ENCODE peak calls at places on chromosomes 2 and 18, in ten cellular contexts. One of them, this sample, is unnamed.

GRCh38 chr18:46402396-46402795 is 254.6 kb downstream of the LOXHD1 start:
- DNase-seq in fibroblast of pulmonary artery: no peak
- DNase-seq in heart left ventricle: no peak
- DNase-seq in psoas muscle: no peak
- DNase-seq in endodermal cell: no peak
- DNase-seq in AG04450: no peak
- DNase-seq in upper lobe of right lung: no peak
- DNase-seq in uterus: no peak
- DNase-seq in cardiac fibroblast: no peak
- DNase-seq in OCI-LY7: no peak
- DNase-seq in this sample: no peak

GRCh38 chr2:39546937-39547336 is 109.9 kb upstream of the MAP4K3 start:
- DNase-seq in fibroblast of pulmonary artery: no peak
- DNase-seq in heart left ventricle: no peak
- DNase-seq in psoas muscle: no peak
- DNase-seq in endodermal cell: no peak
- DNase-seq in cardiac fibroblast: peak
- DNase-seq in upper lobe of right lung: no peak
- DNase-seq in uterus: no peak
- DNase-seq in OCI-LY7: no peak
- DNase-seq in AG04450: no peak
- DNase-seq in this sample: no peak

GRCh38 chr2:10572693-10573092 is 117.1 kb downstream of the NOL10 start:
- DNase-seq in heart left ventricle: no peak
- DNase-seq in AG04450: no peak
- DNase-seq in uterus: no peak
- DNase-seq in upper lobe of right lung: no peak
- DNase-seq in psoas muscle: no peak
- DNase-seq in fibroblast of pulmonary artery: no peak
- DNase-seq in endodermal cell: no peak
- DNase-seq in cardiac fibroblast: no peak
- DNase-seq in OCI-LY7: no peak
- DNase-seq in this sample: no peak

GRCh38 chr2:74764429-74765272 is 69.3 kb upstream of the HK2 start:
- DNase-seq in OCI-LY7: no peak
- DNase-seq in endodermal cell: no peak
- DNase-seq in fibroblast of pulmonary artery: peak
- DNase-seq in psoas muscle: no peak
- DNase-seq in heart left ventricle: no peak
- DNase-seq in uterus: no peak
- DNase-seq in AG04450: no peak
- DNase-seq in cardiac fibroblast: peak
- DNase-seq in upper lobe of right lung: no peak
- DNase-seq in this sample: no peak

GRCh38 chr2:122251153-122251552 is 495.7 kb downstream of the TSN start:
- DNase-seq in OCI-LY7: no peak
- DNase-seq in psoas muscle: no peak
- DNase-seq in fibroblast of pulmonary artery: no peak
- DNase-seq in heart left ventricle: no peak
- DNase-seq in AG04450: no peak
- DNase-seq in cardiac fibroblast: peak
- DNase-seq in uterus: no peak
- DNase-seq in upper lobe of right lung: no peak
- DNase-seq in endodermal cell: no peak
- DNase-seq in this sample: no peak

GRCh38 chr18:8479826-8480225 is 129.4 kb upstream of the RAB12 start:
- DNase-seq in endodermal cell: no peak
- DNase-seq in fibroblast of pulmonary artery: no peak
- DNase-seq in cardiac fibroblast: no peak
- DNase-seq in OCI-LY7: no peak
- DNase-seq in AG04450: no peak
- DNase-seq in psoas muscle: no peak
- DNase-seq in uterus: no peak
- DNase-seq in heart left ventricle: no peak
- DNase-seq in upper lobe of right lung: no peak
- DNase-seq in this sample: no peak

GRCh38 chr2:168403736-168404135 is 52.3 kb upstream of the CERS6 start:
- DNase-seq in fibroblast of pulmonary artery: no peak
- DNase-seq in cardiac fibroblast: no peak
- DNase-seq in upper lobe of right lung: no peak
- DNase-seq in psoas muscle: no peak
- DNase-seq in uterus: no peak
- DNase-seq in OCI-LY7: no peak
- DNase-seq in endodermal cell: no peak
- DNase-seq in heart left ventricle: no peak
- DNase-seq in AG04450: no peak
- DNase-seq in this sample: no peak

GRCh38 chr2:66432801-66433694 is 1.9 kb upstream of the MEIS1 start:
- DNase-seq in endodermal cell: peak
- DNase-seq in cardiac fibroblast: peak
- DNase-seq in fibroblast of pulmonary artery: peak
- DNase-seq in uterus: peak
- DNase-seq in psoas muscle: peak
- DNase-seq in AG04450: peak
- DNase-seq in OCI-LY7: no peak
- DNase-seq in upper lobe of right lung: peak
- DNase-seq in heart left ventricle: peak
- DNase-seq in this sample: peak

GRCh38 chr2:39313575-39313974 is 69.8 kb upstream of the CDKL4 start:
- DNase-seq in cardiac fibroblast: peak
- DNase-seq in uterus: no peak
- DNase-seq in psoas muscle: no peak
- DNase-seq in OCI-LY7: no peak
- DNase-seq in upper lobe of right lung: no peak
- DNase-seq in AG04450: peak
- DNase-seq in heart left ventricle: no peak
- DNase-seq in fibroblast of pulmonary artery: no peak
- DNase-seq in endodermal cell: no peak
- DNase-seq in this sample: peak

GRCh38 chr2:45688479-45689298 is 37.2 kb downstream of the PRKCE start:
- DNase-seq in uterus: no peak
- DNase-seq in psoas muscle: no peak
- DNase-seq in cardiac fibroblast: no peak
- DNase-seq in endodermal cell: no peak
- DNase-seq in upper lobe of right lung: no peak
- DNase-seq in fibroblast of pulmonary artery: no peak
- DNase-seq in AG04450: no peak
- DNase-seq in heart left ventricle: no peak
- DNase-seq in OCI-LY7: no peak
- DNase-seq in this sample: no peak

DNA sequence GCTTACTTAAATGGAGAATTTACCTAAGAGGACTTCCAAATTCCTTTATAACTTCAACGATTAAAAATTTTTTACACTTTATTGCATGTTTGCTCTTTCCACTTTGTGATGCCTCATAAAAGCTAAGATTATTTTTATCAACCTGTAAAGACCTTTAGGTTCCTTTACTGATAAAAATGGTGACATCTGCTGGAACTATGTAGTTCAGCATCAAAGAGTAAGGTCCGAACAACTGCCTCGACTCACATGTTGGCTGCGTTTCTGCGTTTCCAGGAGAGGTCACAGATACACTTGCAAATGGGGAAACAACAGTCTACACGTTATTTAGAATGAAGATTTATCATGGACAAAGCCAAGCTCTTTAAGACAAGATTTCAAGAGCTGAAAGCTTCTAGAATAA is 18.8 kb upstream of the TMX3 start:
- DNase-seq in fibroblast of pulmonary artery: no peak
- DNase-seq in psoas muscle: no peak
- DNase-seq in cardiac fibroblast: peak
- DNase-seq in AG04450: no peak
- DNase-seq in upper lobe of right lung: no peak
- DNase-seq in endodermal cell: no peak
- DNase-seq in heart left ventricle: no peak
- DNase-seq in OCI-LY7: no peak
- DNase-seq in uterus: no peak
- DNase-seq in this sample: no peak
- TF ChIP-seq CTCF in fibroblast of pulmonary artery: no peak
- TF ChIP-seq CTCF in psoas muscle: no peak
- TF ChIP-seq CTCF in cardiac fibroblast: no peak
- TF ChIP-seq CTCF in AG04450: no peak
- TF ChIP-seq CTCF in upper lobe of right lung: no peak
- TF ChIP-seq CTCF in endodermal cell: peak
- TF ChIP-seq CTCF in heart left ventricle: no peak
- TF ChIP-seq CTCF in OCI-LY7: peak
- TF ChIP-seq CTCF in uterus: no peak
- TF ChIP-seq CTCF in this sample: no peak

GRCh38 chr2:221555511-221555845 is 16.6 kb downstream of the EPHA4 start:
- DNase-seq in endodermal cell: no peak
- DNase-seq in heart left ventricle: no peak
- DNase-seq in fibroblast of pulmonary artery: no peak
- DNase-seq in OCI-LY7: no peak
- DNase-seq in upper lobe of right lung: no peak
- DNase-seq in uterus: no peak
- DNase-seq in psoas muscle: no peak
- DNase-seq in cardiac fibroblast: no peak
- DNase-seq in AG04450: no peak
- DNase-seq in this sample: no peak

GRCh38 chr2:221554769-221555510 is 17.2 kb downstream of the EPHA4 start:
- DNase-seq in OCI-LY7: peak
- DNase-seq in fibroblast of pulmonary artery: peak
- DNase-seq in upper lobe of right lung: no peak
- DNase-seq in cardiac fibroblast: no peak
- DNase-seq in heart left ventricle: no peak
- DNase-seq in endodermal cell: peak
- DNase-seq in uterus: no peak
- DNase-seq in psoas muscle: no peak
- DNase-seq in AG04450: no peak
- DNase-seq in this sample: no peak

GRCh38 chr2:221562226-221562625 is 9.9 kb downstream of the EPHA4 start:
- DNase-seq in cardiac fibroblast: no peak
- DNase-seq in uterus: no peak
- DNase-seq in upper lobe of right lung: no peak
- DNase-seq in OCI-LY7: no peak
- DNase-seq in psoas muscle: no peak
- DNase-seq in endodermal cell: no peak
- DNase-seq in heart left ventricle: no peak
- DNase-seq in fibroblast of pulmonary artery: no peak
- DNase-seq in AG04450: no peak
- DNase-seq in this sample: peak

GRCh38 chr2:221561770-221562169 is 10.3 kb downstream of the EPHA4 start:
- DNase-seq in cardiac fibroblast: no peak
- DNase-seq in fibroblast of pulmonary artery: no peak
- DNase-seq in endodermal cell: no peak
- DNase-seq in AG04450: no peak
- DNase-seq in upper lobe of right lung: no peak
- DNase-seq in heart left ventricle: no peak
- DNase-seq in psoas muscle: no peak
- DNase-seq in uterus: no peak
- DNase-seq in OCI-LY7: no peak
- DNase-seq in this sample: no peak

DNA sequence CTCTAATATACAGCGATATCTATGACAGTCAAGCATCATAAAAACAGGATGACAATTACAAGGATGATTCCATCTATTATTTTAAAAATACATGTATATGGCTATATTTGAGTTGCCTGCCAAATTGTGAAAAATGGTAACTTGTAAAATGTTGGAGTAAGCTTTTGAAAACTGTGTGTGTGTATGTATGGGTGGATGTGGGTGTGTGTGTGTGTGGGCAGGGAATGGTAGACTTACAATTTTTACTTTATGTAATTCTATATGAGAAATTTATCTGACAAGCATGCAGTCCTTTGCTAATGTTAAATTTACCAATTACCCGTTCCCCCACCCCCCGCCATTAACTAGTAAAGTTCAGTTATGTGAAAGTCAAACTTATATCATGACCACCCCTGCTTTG is 14.0 kb downstream of the EPHA4 start:
- DNase-seq in cardiac fibroblast: no peak
- DNase-seq in endodermal cell: no peak
- DNase-seq in AG04450: no peak
- DNase-seq in OCI-LY7: no peak
- DNase-seq in uterus: no peak
- DNase-seq in heart left ventricle: no peak
- DNase-seq in upper lobe of right lung: no peak
- DNase-seq in psoas muscle: no peak
- DNase-seq in fibroblast of pulmonary artery: no peak
- DNase-seq in this sample: no peak
- H3K4me3 ChIP-seq in cardiac fibroblast: no peak
- H3K4me3 ChIP-seq in endodermal cell: no peak
- H3K4me3 ChIP-seq in AG04450: no peak
- H3K4me3 ChIP-seq in OCI-LY7: no peak
- H3K4me3 ChIP-seq in uterus: no peak
- H3K4me3 ChIP-seq in heart left ventricle: no peak
- H3K4me3 ChIP-seq in upper lobe of right lung: no peak
- H3K4me3 ChIP-seq in psoas muscle: no peak
- H3K4me3 ChIP-seq in fibroblast of pulmonary artery: no peak
- H3K4me3 ChIP-seq in this sample: no peak

GRCh38 chr2:238257786-238258700 is 18.2 kb upstream of the HES6 start:
- DNase-seq in cardiac fibroblast: no peak
- DNase-seq in psoas muscle: no peak
- DNase-seq in heart left ventricle: no peak
- DNase-seq in fibroblast of pulmonary artery: no peak
- DNase-seq in upper lobe of right lung: no peak
- DNase-seq in endodermal cell: no peak
- DNase-seq in uterus: no peak
- DNase-seq in AG04450: no peak
- DNase-seq in OCI-LY7: no peak
- DNase-seq in this sample: no peak
- TF ChIP-seq CTCF in cardiac fibroblast: no peak
- TF ChIP-seq CTCF in psoas muscle: no peak
- TF ChIP-seq CTCF in heart left ventricle: no peak
- TF ChIP-seq CTCF in fibroblast of pulmonary artery: no peak
- TF ChIP-seq CTCF in upper lobe of right lung: no peak
- TF ChIP-seq CTCF in endodermal cell: no peak
- TF ChIP-seq CTCF in uterus: no peak
- TF ChIP-seq CTCF in AG04450: no peak
- TF ChIP-seq CTCF in OCI-LY7: no peak
- TF ChIP-seq CTCF in this sample: no peak

DNA sequence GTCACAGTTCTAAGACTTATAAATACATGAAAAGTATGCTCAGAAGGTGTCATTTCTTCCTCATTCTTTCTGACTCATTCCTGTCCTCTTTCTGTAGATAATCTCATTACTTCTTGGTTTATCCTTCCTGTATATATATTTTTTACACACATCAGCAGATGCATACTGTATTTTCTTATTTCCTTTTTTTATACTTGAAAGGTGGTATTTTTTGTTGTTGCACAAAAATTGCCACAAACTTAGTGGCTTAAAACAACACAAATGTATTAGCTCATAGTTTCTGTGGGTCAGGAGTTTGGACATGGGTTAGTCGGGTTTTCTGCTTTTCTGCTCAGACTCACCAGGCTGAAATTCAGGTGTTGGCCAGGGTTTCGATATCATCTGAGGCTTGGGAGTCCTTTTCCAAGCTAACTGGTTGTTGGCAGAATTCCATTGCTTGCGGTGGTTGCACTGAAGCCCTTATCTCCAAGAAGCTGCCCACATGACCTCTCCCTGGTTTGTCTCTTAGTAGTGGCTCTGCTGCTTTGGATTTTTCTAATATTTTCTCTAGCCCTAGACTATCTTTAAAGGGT is 162.6 kb downstream of the FMNL2 start:
- DNase-seq in endodermal cell: no peak
- DNase-seq in cardiac fibroblast: peak
- DNase-seq in AG04450: no peak
- DNase-seq in fibroblast of pulmonary artery: peak
- DNase-seq in OCI-LY7: no peak
- DNase-seq in uterus: no peak
- DNase-seq in psoas muscle: no peak
- DNase-seq in upper lobe of right lung: no peak
- DNase-seq in heart left ventricle: no peak
- DNase-seq in this sample: peak
- H3K4me3 ChIP-seq in endodermal cell: no peak
- H3K4me3 ChIP-seq in cardiac fibroblast: no peak
- H3K4me3 ChIP-seq in AG04450: no peak
- H3K4me3 ChIP-seq in fibroblast of pulmonary artery: no peak
- H3K4me3 ChIP-seq in OCI-LY7: no peak
- H3K4me3 ChIP-seq in uterus: no peak
- H3K4me3 ChIP-seq in psoas muscle: peak
- H3K4me3 ChIP-seq in upper lobe of right lung: no peak
- H3K4me3 ChIP-seq in heart left ventricle: no peak
- H3K4me3 ChIP-seq in this sample: no peak